ENCODE peak calls at places on chromosomes 2 and 18, in seven cellular contexts. T is GM12878, Y is H1, D is SK-N-SH, I is GM12892, L is K562, S is HepG2. G is an unnamed sample.

GRCh38 chr2:211845346-211846030 is 693.1 kb downstream of the ERBB4 start:
- DNase-seq in S (no peak), L (no peak), T (no peak), I (no peak), Y (no peak), D (no peak), G (no peak)

GRCh38 chr2:228938629-228939028 is 332.5 kb downstream of the PID1 start:
- DNase-seq in Y (no peak), L (no peak), I (no peak), D (no peak), S (no peak), T (no peak), G (no peak)

GRCh38 chr2:204177977-204178522 is 241.5 kb downstream of the ICOS start:
- DNase-seq in L (peak), I (no peak), S (peak), Y (peak), T (peak), D (no peak), G (no peak)

GRCh38 chr2:146659976-146660375 is 1184.9 kb upstream of the ACVR2A start:
- DNase-seq in D (no peak), T (no peak), Y (no peak), I (no peak), S (no peak), L (no peak), G (no peak)

GRCh38 chr2:224506494-224506893 is 78.7 kb downstream of the CUL3 start:
- DNase-seq in Y (no peak), T (no peak), L (no peak), S (no peak), I (no peak), D (no peak), G (no peak)

GRCh38 chr2:167900435-167900834 is 347.0 kb downstream of the STK39 start:
- DNase-seq in L (no peak), D (no peak), Y (no peak), T (no peak), I (no peak), S (no peak), G (no peak)

GRCh38 chr2:9174771-9175441 is 31.7 kb upstream of the ASAP2 start:
- DNase-seq in S (no peak), Y (no peak), T (no peak), I (no peak), L (no peak), D (no peak), G (no peak)

GRCh38 chr2:126832038-126832437 is 66.7 kb upstream of the TEX51 start:
- DNase-seq in Y (no peak), I (no peak), L (no peak), S (no peak), T (no peak), D (no peak), G (no peak)

GRCh38 chr18:76212958-76213357 is 282.1 kb downstream of the ZNF516 start:
- DNase-seq in Y (no peak), D (no peak), T (no peak), I (no peak), S (no peak), L (no peak), G (no peak)

GRCh38 chr18:24600076-24600654 is 139.7 kb downstream of the HRH4 start:
- DNase-seq in D (peak), Y (no peak), S (peak), I (peak), L (peak), T (no peak), G (peak)

GRCh38 chr2:219573166-219573565 is 1.1 kb downstream of the INHA start:
- DNase-seq in I (no peak), Y (no peak), T (no peak), D (no peak), S (no peak), L (no peak), G (no peak)

GRCh38 chr2:105143467-105144127 is 97.9 kb upstream of the GPR45 start:
- DNase-seq in D (peak), T (no peak), I (peak), L (no peak), S (no peak), Y (peak), G (peak)

GRCh38 chr2:9336534-9337354 is 86.6 kb downstream of the ITGB1BP1 start:
- DNase-seq in Y (no peak), L (peak), S (peak), T (no peak), D (peak), I (no peak), G (no peak)

GRCh38 chr2:33051586-33052385 is 105.0 kb downstream of the LTBP1 start:
- DNase-seq in L (no peak), Y (no peak), I (no peak), T (no peak), S (peak), D (no peak), G (no peak)

GRCh38 chr2:100283724-100284501 is 38.4 kb downstream of the LONRF2 start:
- DNase-seq in T (no peak), D (no peak), S (no peak), Y (no peak), I (no peak), L (peak), G (no peak)

GRCh38 chr2:102050854-102051391 is 59.2 kb downstream of the IL1R2 start:
- DNase-seq in T (no peak), Y (no peak), I (no peak), D (no peak), S (peak), L (peak), G (no peak)

GRCh38 chr2:16252251-16252650 is 311.9 kb downstream of the MYCN start:
- DNase-seq in T (no peak), S (no peak), D (no peak), I (no peak), Y (peak), L (no peak), G (no peak)

DNA sequence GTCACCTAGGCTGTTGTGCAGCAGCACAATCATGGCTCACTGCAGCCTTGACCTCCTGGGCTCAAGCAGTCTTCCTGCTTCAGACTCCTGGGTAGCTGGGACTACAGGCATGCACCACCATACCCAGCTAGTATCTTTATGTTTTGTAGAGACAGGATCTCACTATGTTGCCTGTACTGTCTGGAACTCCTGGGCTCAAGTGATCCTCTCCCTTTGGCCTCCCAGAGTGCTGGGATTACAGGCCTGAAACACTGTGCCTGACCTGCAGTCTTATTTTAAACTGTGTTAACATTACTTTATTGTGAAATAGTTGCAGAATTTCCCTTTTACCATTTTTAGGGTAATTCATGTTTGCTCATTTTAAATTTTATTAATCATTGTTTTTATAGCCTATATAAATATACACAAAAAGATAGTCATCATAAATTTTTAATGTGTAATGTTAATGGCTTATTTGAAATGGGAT is 24.6 kb downstream of the EML4 start:
- DNase-seq in Y (no peak), T (no peak), I (no peak), D (no peak), L (no peak), S (peak), G (no peak)
- TF ChIP-seq TAF1 in Y (no peak), T (no peak), I (no peak), D (no peak), L (no peak), S (no peak), G (no peak)

GRCh38 chr2:47297767-47298401 is 105.1 kb upstream of the MSH2 start:
- DNase-seq in S (no peak), I (no peak), L (peak), D (no peak), T (no peak), Y (no peak), G (no peak)

GRCh38 chr2:47300081-47300480 is 102.9 kb upstream of the MSH2 start:
- DNase-seq in I (no peak), Y (no peak), L (no peak), S (no peak), T (no peak), D (no peak), G (no peak)

GRCh38 chr2:47298739-47299138 is 104.2 kb upstream of the MSH2 start:
- DNase-seq in D (no peak), Y (no peak), T (no peak), I (no peak), S (no peak), L (peak), G (no peak)

GRCh38 chr2:47300609-47301276 is 102.2 kb upstream of the MSH2 start:
- DNase-seq in I (no peak), L (peak), Y (no peak), S (no peak), T (peak), D (no peak), G (no peak)

DNA sequence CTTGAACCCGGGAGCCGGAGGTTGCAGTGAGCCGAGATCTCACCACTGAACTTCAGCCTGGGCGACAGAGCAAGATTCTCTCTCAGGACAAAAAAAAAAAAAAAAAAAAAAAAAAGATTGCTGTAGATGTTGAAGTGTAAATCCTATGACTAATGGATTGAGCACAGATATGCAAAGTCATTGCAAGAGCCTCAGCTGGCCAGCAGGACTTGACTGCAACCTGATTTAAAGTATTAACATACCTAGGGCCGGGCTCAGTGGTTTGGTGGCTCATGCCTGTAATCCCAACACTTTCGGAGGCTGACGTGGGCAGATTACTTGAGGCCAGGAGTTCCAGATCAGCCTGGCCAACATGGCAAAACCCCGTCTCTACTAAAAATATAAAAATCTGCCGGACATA is 103.4 kb upstream of the MSH2 start:
- DNase-seq in L (peak), I (no peak), S (no peak), T (no peak), D (no peak), Y (no peak), G (no peak)
- TF ChIP-seq TAF1 in L (no peak), I (no peak), S (no peak), T (no peak), D (no peak), Y (no peak), G (no peak)

GRCh38 chr2:207503234-207503633 is 26.5 kb upstream of the CREB1 start:
- DNase-seq in L (peak), I (peak), T (no peak), S (no peak), Y (no peak), D (no peak), G (no peak)
- TF ChIP-seq TAF1 in L (no peak), I (no peak), T (no peak), S (no peak), Y (no peak), D (no peak), G (peak)

GRCh38 chr2:149278146-149278878 is 52.1 kb upstream of the LYPD6 start:
- DNase-seq in L (no peak), S (no peak), Y (no peak), D (no peak), T (no peak), I (no peak), G (no peak)
- TF ChIP-seq TAF1 in L (no peak), S (no peak), Y (no peak), D (no peak), T (no peak), I (no peak), G (no peak)